ENCODE peak calls at places on chromosome 12, in six cellular contexts. W is A549, F is endothelial cell of umbilical vein, M is H1, D is K562, O is HepG2. Z is an unnamed sample.
A peak's percentile ranks its signal among the peaks of the same experiment; 100 is the strongest.

GRCh38 chr12:124420041-124420765 is 125.3 kb downstream of the RFLNA start:
- DNase-seq in W (no peak), F (no peak), D (no peak), O (no peak), M (no peak), Z (no peak)

GRCh38 chr12:46948936-46949555 is 123.2 kb upstream of the SLC38A4 start:
- DNase-seq in M (no peak), O (no peak), W (no peak), F (no peak), D (no peak), Z (no peak)

GRCh38 chr12:67751376-67751928 is 102.9 kb downstream of the DYRK2 start:
- DNase-seq in F (no peak), W (no peak), O (no peak), M (no peak), D (no peak), Z (no peak)

GRCh38 chr12:58148405-58148804 is 207.0 kb downstream of the ATP23 start:
- DNase-seq in W (peak; percentile 6), F (peak; percentile 94), O (no peak), D (peak; percentile 16), M (no peak), Z (no peak)

GRCh38 chr12:92597118-92597517 is 105.7 kb upstream of the PLEKHG7 start:
- DNase-seq in O (no peak), M (no peak), D (no peak), W (no peak), F (no peak), Z (no peak)

GRCh38 chr12:77226398-77226797 is 161.0 kb upstream of the E2F7 start:
- DNase-seq in D (no peak), F (no peak), W (no peak), O (no peak), M (no peak), Z (no peak)

GRCh38 chr12:48852734-48853168 is 788 bp upstream of the DDX23 start:
- DNase-seq in M (no peak), W (no peak), D (no peak), F (no peak), O (peak; percentile 34), Z (no peak)

GRCh38 chr12:106234513-106234912 is 13.3 kb downstream of the CKAP4 start:
- DNase-seq in O (no peak), W (no peak), M (no peak), D (no peak), F (no peak), Z (no peak)

GRCh38 chr12:107118624-107119023 is 25.3 kb upstream of the CRY1 start:
- DNase-seq in F (no peak), D (no peak), M (no peak), W (no peak), O (no peak), Z (no peak)

GRCh38 chr12:106195638-106196037 is 52.2 kb downstream of the CKAP4 start:
- DNase-seq in D (no peak), W (no peak), F (no peak), O (peak; percentile 72), M (no peak), Z (no peak)

GRCh38 chr12:74647241-74647640 is 109.6 kb downstream of the ATXN7L3B start:
- DNase-seq in F (no peak), M (no peak), W (no peak), O (no peak), D (no peak), Z (no peak)

GRCh38 chr12:132106921-132107320 is 37.2 kb downstream of the DDX51 start:
- DNase-seq in D (no peak), O (no peak), F (no peak), M (no peak), W (no peak), Z (no peak)

GRCh38 chr12:100868487-100868886 is 73.9 kb downstream of the ANO4 start:
- DNase-seq in M (no peak), O (no peak), F (no peak), D (no peak), W (no peak), Z (no peak)

GRCh38 chr12:46650688-46651087 is 175.1 kb downstream of the SLC38A4 start:
- DNase-seq in D (no peak), W (no peak), M (no peak), O (no peak), F (no peak), Z (no peak)

GRCh38 chr12:116366456-116366776 is 88.9 kb upstream of the MED13L start:
- DNase-seq in W (no peak), O (no peak), M (no peak), F (peak; percentile 42), D (no peak), Z (no peak)

GRCh38 chr12:113880993-113881392 is 85.1 kb downstream of the RBM19 start:
- DNase-seq in W (no peak), M (no peak), F (no peak), D (no peak), O (no peak), Z (no peak)

GRCh38 chr12:62194616-62195015 is 65.6 kb upstream of the USP15 start:
- DNase-seq in D (no peak), M (no peak), F (no peak), O (no peak), W (no peak), Z (no peak)

GRCh38 chr12:15963271-15963670 is 52.1 kb downstream of the DERA start:
- DNase-seq in W (no peak), M (no peak), O (no peak), F (peak; percentile 29), D (no peak), Z (no peak)

GRCh38 chr12:15966426-15966825 is 55.3 kb downstream of the DERA start:
- DNase-seq in F (peak; percentile 32), O (no peak), W (no peak), D (no peak), M (no peak), Z (no peak)

DNA sequence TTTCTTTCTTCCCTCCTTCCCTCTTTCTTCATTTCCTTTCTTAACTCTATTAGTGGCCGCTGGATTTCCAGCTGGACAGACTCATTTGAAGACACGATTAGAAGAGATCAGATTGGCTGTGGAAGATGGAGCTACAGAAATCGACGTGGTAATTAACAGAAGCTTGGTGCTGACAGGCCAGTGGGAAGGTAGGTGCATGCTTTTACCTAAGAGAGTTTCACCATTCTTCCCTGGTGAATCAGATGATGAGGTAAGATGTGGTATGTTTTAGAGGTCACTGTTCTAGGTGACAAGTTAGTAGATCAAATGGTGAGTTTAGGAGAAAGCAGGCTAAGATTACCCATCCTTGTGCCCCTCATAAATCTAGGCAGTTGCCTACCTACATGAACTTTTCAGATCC is 51.6 kb downstream of the DERA start:
- DNase-seq in M (no peak), W (no peak), O (no peak), F (no peak), D (no peak), Z (no peak)
- TF ChIP-seq JUN in M (no peak), W (no peak), O (no peak), F (no peak), D (no peak), Z (no peak)

GRCh38 chr12:45351921-45352670 is 136.2 kb downstream of the ANO6 start:
- DNase-seq in F (no peak), O (peak; percentile 15), W (no peak), D (no peak), M (no peak), Z (no peak)

GRCh38 chr12:45349911-45350310 is 134.0 kb downstream of the ANO6 start:
- DNase-seq in D (no peak), F (peak; percentile 72), W (no peak), M (no peak), O (no peak), Z (no peak)

GRCh38 chr12:45348986-45349385 is 133.1 kb downstream of the ANO6 start:
- DNase-seq in D (no peak), F (no peak), M (no peak), W (no peak), O (no peak), Z (no peak)

GRCh38 chr12:45350861-45351260 is 135.0 kb downstream of the ANO6 start:
- DNase-seq in F (no peak), M (no peak), W (no peak), D (no peak), O (no peak), Z (no peak)

GRCh38 chr12:45348311-45348710 is 132.4 kb downstream of the ANO6 start:
- DNase-seq in O (no peak), D (no peak), M (no peak), W (no peak), F (no peak), Z (no peak)
- TF ChIP-seq JUN in O (no peak), D (no peak), M (no peak), W (no peak), F (no peak), Z (no peak)

GRCh38 chr12:31594681-31595080 is 3.7 kb upstream of the DENND5B start:
- DNase-seq in F (no peak), O (no peak), W (no peak), D (no peak), M (no peak), Z (no peak)

GRCh38 chr12:31600252-31600651 is 9.3 kb upstream of the DENND5B start:
- DNase-seq in O (no peak), D (no peak), M (no peak), F (no peak), W (no peak), Z (peak; percentile 28)

GRCh38 chr12:31600764-31601163 is 9.8 kb upstream of the DENND5B start:
- DNase-seq in W (no peak), F (peak; percentile 86), M (no peak), D (no peak), O (no peak), Z (no peak)

GRCh38 chr12:31599053-31599452 is 8.1 kb upstream of the DENND5B start:
- DNase-seq in O (no peak), D (no peak), W (no peak), M (no peak), F (no peak), Z (no peak)

DNA sequence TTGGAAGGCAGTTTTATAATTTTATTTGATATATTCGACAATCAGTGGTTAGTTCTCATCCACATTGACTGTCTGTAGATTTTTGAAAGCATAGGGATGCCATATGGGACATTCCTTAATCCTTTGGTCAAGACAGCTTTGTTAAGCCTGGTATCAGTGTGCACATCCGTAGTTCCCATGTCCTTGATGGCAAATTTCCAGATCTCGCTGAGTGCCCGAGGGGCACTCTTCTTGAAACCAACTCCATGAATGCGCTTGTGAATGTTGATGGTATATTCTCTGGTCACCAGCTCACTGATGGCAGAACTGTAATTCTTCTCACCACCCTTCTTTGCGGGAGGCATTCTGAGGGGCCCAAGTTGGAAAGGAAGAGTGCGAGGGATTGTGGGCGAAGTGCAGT is 6.1 kb upstream of the DENND5B start:
- DNase-seq in M (no peak), F (no peak), D (no peak), W (no peak), O (no peak), Z (no peak)
- TF ChIP-seq JUN in M (no peak), F (no peak), D (no peak), W (no peak), O (no peak), Z (no peak)

DNA sequence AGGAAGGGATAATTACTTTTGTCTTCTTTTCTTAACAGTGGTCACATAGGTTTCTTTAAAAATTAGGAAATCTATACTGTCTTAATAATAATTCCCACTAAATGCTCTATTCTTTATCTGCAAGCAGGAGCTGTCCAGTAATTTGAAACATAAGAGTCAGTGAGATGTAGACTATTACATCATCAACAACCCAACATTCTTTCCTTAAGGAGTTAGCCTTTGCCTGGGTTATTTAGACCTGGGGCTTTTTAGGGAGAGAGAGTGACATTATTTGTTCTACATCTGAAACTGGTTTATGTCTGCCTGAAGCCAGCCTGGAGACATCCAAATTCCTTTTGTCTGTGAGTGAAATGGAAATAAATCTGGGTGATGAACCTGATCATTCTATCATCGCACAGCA is 294.4 kb downstream of the TMTC2 start:
- DNase-seq in O (no peak), F (peak; percentile 15), M (no peak), W (no peak), D (no peak), Z (no peak)
- TF ChIP-seq JUN in O (no peak), F (no peak), M (no peak), W (no peak), D (no peak), Z (no peak)

GRCh38 chr12:57087689-57088441 is 1.0 kb upstream of the NAB2 start:
- DNase-seq in F (peak; percentile 88), W (peak; percentile 78), O (peak; percentile 60), D (peak; percentile 81), M (no peak), Z (peak; percentile 90)
- TF ChIP-seq JUN in F (no peak), W (peak; percentile 42), O (no peak), D (no peak), M (no peak), Z (no peak)